ENCODE peak calls at places on chromosomes 11 and 22, in eight cellular contexts. One of them, this sample, is unnamed. For H3K9me3, the result is how much of the 10 kb centered on the place peaks cover.

GRCh38 chr11:45212566-45213315 is 66.3 kb downstream of the PRDM11 start:
- DNase-seq in Caco-2: no peak
- DNase-seq in spleen: no peak
- DNase-seq in stomach: no peak
- DNase-seq in H9: peak
- DNase-seq in ovary: no peak
- DNase-seq in transverse colon: no peak
- DNase-seq in AG04450: no peak
- DNase-seq in this sample: peak

GRCh38 chr11:73295259-73295995 is 12.6 kb upstream of the ARHGEF17 start:
- DNase-seq in Caco-2: peak
- DNase-seq in spleen: peak
- DNase-seq in stomach: peak
- DNase-seq in H9: peak
- DNase-seq in ovary: peak
- DNase-seq in transverse colon: peak
- DNase-seq in AG04450: no peak
- DNase-seq in this sample: peak

GRCh38 chr11:128828350-128828749 is 38.7 kb downstream of the KCNJ1 start:
- DNase-seq in Caco-2: no peak
- DNase-seq in spleen: no peak
- DNase-seq in stomach: no peak
- DNase-seq in H9: no peak
- DNase-seq in ovary: no peak
- DNase-seq in transverse colon: no peak
- DNase-seq in AG04450: no peak
- DNase-seq in this sample: no peak

GRCh38 chr22:50627914-50628542 is at the start of gene ARSA:
- DNase-seq in Caco-2: peak
- DNase-seq in spleen: peak
- DNase-seq in stomach: peak
- DNase-seq in H9: peak
- DNase-seq in ovary: peak
- DNase-seq in transverse colon: peak
- DNase-seq in AG04450: peak
- DNase-seq in this sample: peak

GRCh38 chr22:36816635-36817428 is at the start of gene PVALB:
- DNase-seq in Caco-2: no peak
- DNase-seq in spleen: no peak
- DNase-seq in stomach: no peak
- DNase-seq in H9: no peak
- DNase-seq in ovary: peak
- DNase-seq in transverse colon: no peak
- DNase-seq in AG04450: no peak
- DNase-seq in this sample: no peak

GRCh38 chr11:93507517-93507916 is 35.7 kb downstream of the SMCO4 start:
- DNase-seq in Caco-2: no peak
- DNase-seq in spleen: no peak
- DNase-seq in stomach: no peak
- DNase-seq in H9: no peak
- DNase-seq in ovary: no peak
- DNase-seq in transverse colon: no peak
- DNase-seq in AG04450: no peak
- DNase-seq in this sample: no peak

GRCh38 chr22:32444068-32444467 is 20.2 kb downstream of the BPIFC start:
- DNase-seq in Caco-2: peak
- DNase-seq in spleen: no peak
- DNase-seq in stomach: no peak
- DNase-seq in H9: peak
- DNase-seq in ovary: no peak
- DNase-seq in transverse colon: peak
- DNase-seq in AG04450: no peak
- DNase-seq in this sample: peak

GRCh38 chr11:63553759-63554158 is 9.4 kb downstream of the PLAAT2 start:
- DNase-seq in Caco-2: no peak
- DNase-seq in spleen: no peak
- DNase-seq in stomach: no peak
- DNase-seq in H9: peak
- DNase-seq in ovary: no peak
- DNase-seq in transverse colon: no peak
- DNase-seq in AG04450: no peak
- DNase-seq in this sample: no peak

GRCh38 chr22:28024422-28024888 is 105.4 kb upstream of the PITPNB start:
- DNase-seq in Caco-2: no peak
- DNase-seq in spleen: peak
- DNase-seq in stomach: peak
- DNase-seq in H9: no peak
- DNase-seq in ovary: peak
- DNase-seq in transverse colon: no peak
- DNase-seq in AG04450: no peak
- DNase-seq in this sample: peak

GRCh38 chr11:12399355-12399754 is 22.0 kb downstream of the PARVA start:
- DNase-seq in Caco-2: no peak
- DNase-seq in spleen: no peak
- DNase-seq in stomach: no peak
- DNase-seq in H9: no peak
- DNase-seq in ovary: no peak
- DNase-seq in transverse colon: no peak
- DNase-seq in AG04450: no peak
- DNase-seq in this sample: no peak

GRCh38 chr11:126246636-126247035 is 22.1 kb downstream of the SRPRA start:
- DNase-seq in Caco-2: no peak
- DNase-seq in spleen: no peak
- DNase-seq in stomach: no peak
- DNase-seq in H9: no peak
- DNase-seq in ovary: no peak
- DNase-seq in transverse colon: no peak
- DNase-seq in AG04450: no peak
- DNase-seq in this sample: no peak

GRCh38 chr11:134025086-134025437 is 43.8 kb upstream of the JAM3 start:
- DNase-seq in Caco-2: no peak
- DNase-seq in spleen: no peak
- DNase-seq in stomach: no peak
- DNase-seq in H9: no peak
- DNase-seq in ovary: no peak
- DNase-seq in transverse colon: no peak
- DNase-seq in AG04450: no peak
- DNase-seq in this sample: no peak

GRCh38 chr11:71940561-71941219 is 11.8 kb downstream of the RNF121 start:
- DNase-seq in Caco-2: no peak
- DNase-seq in spleen: no peak
- DNase-seq in stomach: no peak
- DNase-seq in H9: no peak
- DNase-seq in ovary: no peak
- DNase-seq in transverse colon: no peak
- DNase-seq in AG04450: no peak
- DNase-seq in this sample: peak

GRCh38 chr11:94835571-94835970 is 67.4 kb downstream of the AMOTL1 start:
- DNase-seq in Caco-2: no peak
- DNase-seq in spleen: no peak
- DNase-seq in stomach: no peak
- DNase-seq in H9: no peak
- DNase-seq in ovary: no peak
- DNase-seq in transverse colon: no peak
- DNase-seq in AG04450: no peak
- DNase-seq in this sample: no peak

GRCh38 chr11:101974255-101974654 is 57.9 kb upstream of the ANGPTL5 start:
- DNase-seq in Caco-2: peak
- DNase-seq in spleen: no peak
- DNase-seq in stomach: no peak
- DNase-seq in H9: no peak
- DNase-seq in ovary: no peak
- DNase-seq in transverse colon: no peak
- DNase-seq in AG04450: peak
- DNase-seq in this sample: no peak

GRCh38 chr11:126452256-126452655 is 96.8 kb downstream of the ST3GAL4 start:
- DNase-seq in Caco-2: no peak
- DNase-seq in spleen: no peak
- DNase-seq in stomach: no peak
- DNase-seq in H9: peak
- DNase-seq in ovary: no peak
- DNase-seq in transverse colon: no peak
- DNase-seq in AG04450: no peak
- DNase-seq in this sample: peak

GRCh38 chr11:122105009-122105828 is 10.8 kb downstream of the BLID start:
- DNase-seq in Caco-2: no peak
- DNase-seq in spleen: no peak
- DNase-seq in stomach: no peak
- DNase-seq in H9: peak
- DNase-seq in ovary: no peak
- DNase-seq in transverse colon: no peak
- DNase-seq in AG04450: no peak
- DNase-seq in this sample: no peak

GRCh38 chr11:76700177-76701100 is 29.9 kb upstream of the LRRC32 start:
- DNase-seq in Caco-2: peak
- DNase-seq in spleen: peak
- DNase-seq in stomach: no peak
- DNase-seq in H9: no peak
- DNase-seq in ovary: no peak
- DNase-seq in transverse colon: no peak
- DNase-seq in AG04450: peak
- DNase-seq in this sample: peak

GRCh38 chr11:95338430-95338991 is 107.5 kb upstream of the SESN3 start:
- DNase-seq in Caco-2: no peak
- DNase-seq in spleen: peak
- DNase-seq in stomach: no peak
- DNase-seq in H9: no peak
- DNase-seq in ovary: peak
- DNase-seq in transverse colon: peak
- DNase-seq in AG04450: no peak
- DNase-seq in this sample: no peak

GRCh38 chr22:49827853-49828598 is at the start of gene BRD1:
- DNase-seq in Caco-2: peak
- DNase-seq in spleen: peak
- DNase-seq in stomach: peak
- DNase-seq in H9: peak
- DNase-seq in ovary: peak
- DNase-seq in transverse colon: peak
- DNase-seq in AG04450: peak
- DNase-seq in this sample: peak

GRCh38 chr11:12175694-12176241 is 65.4 kb downstream of the MICAL2 start:
- DNase-seq in Caco-2: no peak
- DNase-seq in spleen: no peak
- DNase-seq in stomach: no peak
- DNase-seq in H9: no peak
- DNase-seq in ovary: no peak
- DNase-seq in transverse colon: no peak
- DNase-seq in AG04450: no peak
- DNase-seq in this sample: no peak

GRCh38 chr22:50118557-50119168 is 28.9 kb downstream of the MOV10L1 start:
- DNase-seq in Caco-2: peak
- DNase-seq in spleen: no peak
- DNase-seq in stomach: no peak
- DNase-seq in H9: no peak
- DNase-seq in ovary: peak
- DNase-seq in transverse colon: peak
- DNase-seq in AG04450: peak
- DNase-seq in this sample: no peak

GRCh38 chr22:31272522-31273446 is 19.5 kb downstream of the PIK3IP1 start:
- DNase-seq in Caco-2: peak
- DNase-seq in spleen: no peak
- DNase-seq in stomach: peak
- DNase-seq in H9: peak
- DNase-seq in ovary: no peak
- DNase-seq in transverse colon: peak
- DNase-seq in AG04450: peak
- DNase-seq in this sample: peak

GRCh38 chr11:2649400-2649799 is 50.4 kb downstream of the KCNQ1OT1 start:
- DNase-seq in Caco-2: no peak
- DNase-seq in spleen: no peak
- DNase-seq in stomach: no peak
- DNase-seq in H9: no peak
- DNase-seq in ovary: no peak
- DNase-seq in transverse colon: no peak
- DNase-seq in AG04450: no peak
- DNase-seq in this sample: no peak
- H3K9me3 ChIP-seq in Caco-2: half or more
- H3K9me3 ChIP-seq in spleen: under half
- H3K9me3 ChIP-seq in stomach: half or more
- H3K9me3 ChIP-seq in H9: half or more
- H3K9me3 ChIP-seq in ovary: under half
- H3K9me3 ChIP-seq in transverse colon: under half
- H3K9me3 ChIP-seq in AG04450: half or more
- H3K9me3 ChIP-seq in this sample: under half

GRCh38 chr11:57562596-57562995 is 4.9 kb downstream of the UBE2L6 start:
- DNase-seq in Caco-2: peak
- DNase-seq in spleen: no peak
- DNase-seq in stomach: no peak
- DNase-seq in H9: no peak
- DNase-seq in ovary: no peak
- DNase-seq in transverse colon: no peak
- DNase-seq in AG04450: no peak
- DNase-seq in this sample: no peak
- TF ChIP-seq CTCF in Caco-2: peak
- TF ChIP-seq CTCF in spleen: no peak
- TF ChIP-seq CTCF in stomach: no peak
- TF ChIP-seq CTCF in H9: peak
- TF ChIP-seq CTCF in ovary: no peak
- TF ChIP-seq CTCF in transverse colon: no peak
- TF ChIP-seq CTCF in AG04450: no peak
- TF ChIP-seq CTCF in this sample: peak

GRCh38 chr22:47808886-47809620 is 1046.6 kb downstream of the TBC1D22A start:
- DNase-seq in Caco-2: no peak
- DNase-seq in spleen: no peak
- DNase-seq in stomach: no peak
- DNase-seq in H9: no peak
- DNase-seq in ovary: no peak
- DNase-seq in transverse colon: no peak
- DNase-seq in AG04450: no peak
- DNase-seq in this sample: no peak
- H3K9me3 ChIP-seq in Caco-2: under half
- H3K9me3 ChIP-seq in spleen: under half
- H3K9me3 ChIP-seq in stomach: under half
- H3K9me3 ChIP-seq in H9: under half
- H3K9me3 ChIP-seq in ovary: under half
- H3K9me3 ChIP-seq in transverse colon: under half
- H3K9me3 ChIP-seq in AG04450: half or more
- H3K9me3 ChIP-seq in this sample: under half

DNA sequence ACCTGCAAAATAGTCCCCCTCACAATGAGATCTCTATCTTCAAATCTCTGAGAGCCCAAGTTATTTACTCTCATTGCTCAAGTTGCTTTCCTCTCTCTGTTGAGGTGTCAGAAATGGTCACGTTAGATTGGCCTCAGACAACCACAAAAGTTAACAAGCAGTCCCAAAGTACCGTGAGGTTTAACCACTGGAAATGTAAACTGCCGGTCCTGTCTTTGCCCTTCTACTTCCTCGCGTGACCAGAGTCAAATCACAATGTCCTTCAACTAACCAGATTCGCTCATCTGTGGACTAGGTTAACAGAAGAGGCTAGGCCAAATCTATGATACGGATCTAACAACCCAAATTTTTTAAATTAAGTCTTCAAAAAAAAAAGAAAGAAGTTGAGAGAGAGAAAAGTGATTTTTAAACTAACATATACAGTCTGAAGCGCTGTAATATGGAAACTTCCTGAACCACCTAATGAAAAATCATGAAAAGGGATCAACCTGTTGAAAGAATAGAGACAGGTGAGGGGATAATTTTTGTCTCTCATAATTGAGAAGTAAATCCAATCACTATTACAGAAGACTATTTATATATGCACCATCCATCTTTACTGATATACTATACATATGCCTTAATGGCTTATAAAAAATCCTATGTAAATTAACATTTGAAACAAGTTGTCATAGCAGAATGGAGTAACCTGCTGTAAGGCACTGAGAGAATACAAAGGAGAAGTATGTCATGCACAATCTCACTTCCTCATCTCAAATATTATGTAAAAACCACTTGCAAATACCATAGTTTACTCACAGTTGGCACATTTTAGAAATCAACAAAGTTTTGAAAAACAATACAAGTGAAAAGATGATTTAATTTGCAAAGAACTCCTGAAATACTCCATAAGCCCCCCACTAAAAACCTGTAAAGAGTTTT is 3.3 kb upstream of the JAML start:
- DNase-seq in Caco-2: no peak
- DNase-seq in spleen: no peak
- DNase-seq in stomach: no peak
- DNase-seq in H9: no peak
- DNase-seq in ovary: no peak
- DNase-seq in transverse colon: no peak
- DNase-seq in AG04450: no peak
- DNase-seq in this sample: no peak
- TF ChIP-seq CTCF in Caco-2: no peak
- TF ChIP-seq CTCF in spleen: no peak
- TF ChIP-seq CTCF in stomach: no peak
- TF ChIP-seq CTCF in H9: no peak
- TF ChIP-seq CTCF in ovary: no peak
- TF ChIP-seq CTCF in transverse colon: no peak
- TF ChIP-seq CTCF in AG04450: no peak
- TF ChIP-seq CTCF in this sample: no peak